ENCODE peak calls at places on chromosome 10, in nine cellular contexts. J, D, H, R, B, Y, V, W and C are unnamed samples.

GRCh38 chr10:90592903-90593302 is 264.9 kb downstream of the HTR7 start:
- DNase-seq in D (peak), Y (peak), B (peak), H (no peak), W (peak), R (peak), J (peak), V (no peak), C (peak)

GRCh38 chr10:3312403-3312802 is 139.8 kb upstream of the PITRM1 start:
- DNase-seq in Y (no peak), B (no peak), V (no peak), D (no peak), J (no peak), W (peak), H (no peak), R (no peak), C (no peak)

GRCh38 chr10:99779335-99779734 is 3.1 kb upstream of the ABCC2 start:
- DNase-seq in R (no peak), D (peak), Y (peak), J (peak), B (peak), W (no peak), V (no peak), H (no peak), C (peak)

GRCh38 chr10:44978213-44978569 is 418 bp downstream of the DEPP1 start:
- DNase-seq in Y (no peak), J (no peak), B (no peak), V (no peak), R (no peak), D (no peak), H (no peak), W (no peak), C (no peak)

GRCh38 chr10:63343476-63343875 is 122.3 kb downstream of the JMJD1C start:
- DNase-seq in H (no peak), R (no peak), W (no peak), Y (no peak), B (no peak), V (no peak), D (no peak), J (no peak), C (peak)

GRCh38 chr10:78712147-78712546 is 356.6 kb upstream of the ZMIZ1 start:
- DNase-seq in H (no peak), J (no peak), B (peak), D (no peak), W (peak), V (no peak), R (no peak), Y (no peak), C (no peak)

GRCh38 chr10:103666109-103666508 is 172.6 kb downstream of the NEURL1 start:
- DNase-seq in W (peak), D (peak), Y (peak), V (no peak), J (peak), B (peak), R (no peak), H (no peak), C (peak)

GRCh38 chr10:70461397-70462348 is 16.9 kb upstream of the PALD1 start:
- DNase-seq in H (no peak), Y (peak), D (peak), V (peak), J (peak), R (peak), B (peak), W (peak), C (peak)

GRCh38 chr10:59709472-59710125 is at the start of gene SLC16A9:
- DNase-seq in R (no peak), J (peak), H (peak), D (peak), W (peak), V (peak), B (peak), Y (peak), C (peak)

GRCh38 chr10:86333813-86334514 is 32.6 kb downstream of the GRID1 start:
- DNase-seq in R (no peak), Y (peak), J (no peak), H (no peak), V (no peak), B (no peak), D (no peak), W (no peak), C (no peak)

GRCh38 chr10:8138471-8138870 is 84.0 kb downstream of the GATA3 start:
- DNase-seq in J (no peak), D (peak), W (no peak), V (no peak), Y (peak), R (no peak), H (no peak), B (no peak), C (peak)

GRCh38 chr10:4843525-4844180 is 17.6 kb downstream of the AKR1E2 start:
- DNase-seq in H (no peak), D (no peak), J (no peak), Y (no peak), W (no peak), R (no peak), V (no peak), B (no peak), C (no peak)

GRCh38 chr10:133257489-133258065 is 19.1 kb downstream of the ADAM8 start:
- DNase-seq in B (peak), V (peak), Y (peak), J (peak), W (peak), H (peak), D (peak), R (no peak), C (peak)

GRCh38 chr10:78205457-78205856 is 171.8 kb downstream of the RPS24 start:
- DNase-seq in J (no peak), H (no peak), D (no peak), Y (no peak), R (no peak), B (no peak), V (no peak), W (no peak), C (no peak)

GRCh38 chr10:28761084-28761875 is 84.0 kb downstream of the BAMBI start:
- DNase-seq in D (peak), W (peak), H (no peak), B (no peak), V (no peak), Y (no peak), J (no peak), R (no peak), C (no peak)

GRCh38 chr10:91043173-91043910 is 122.5 kb upstream of the ANKRD1 start:
- DNase-seq in W (peak), V (no peak), J (peak), Y (peak), B (peak), R (no peak), H (no peak), D (peak), C (peak)

GRCh38 chr10:93875032-93875358 is 18.8 kb upstream of the SLC35G1 start:
- DNase-seq in W (no peak), H (no peak), B (no peak), Y (no peak), D (no peak), V (no peak), J (no peak), R (no peak), C (no peak)

GRCh38 chr10:118042827-118043242 is 3.9 kb downstream of the RAB11FIP2 start:
- DNase-seq in R (no peak), H (no peak), V (no peak), B (no peak), D (peak), W (no peak), J (peak), Y (no peak), C (peak)

GRCh38 chr10:70546585-70546984 is 56.0 kb downstream of the PRF1 start:
- DNase-seq in W (no peak), R (no peak), D (peak), B (no peak), V (no peak), H (no peak), Y (no peak), J (no peak), C (no peak)

GRCh38 chr10:22022257-22023051 is 18.9 kb upstream of the DNAJC1 start:
- DNase-seq in W (no peak), J (peak), Y (no peak), B (no peak), D (peak), H (no peak), R (no peak), V (no peak), C (no peak)

GRCh38 chr10:6891924-6892323 is 311.8 kb upstream of the PRKCQ start:
- DNase-seq in R (no peak), W (no peak), Y (no peak), V (no peak), D (no peak), J (no peak), H (no peak), B (no peak), C (no peak)

GRCh38 chr10:132755166-132755711 is 30.7 kb downstream of the NKX6-2 start:
- DNase-seq in B (no peak), W (no peak), D (no peak), R (no peak), H (no peak), J (no peak), V (no peak), Y (no peak), C (no peak)

GRCh38 chr10:178208-178607 is 43.0 kb downstream of the ZMYND11 start:
- DNase-seq in W (no peak), H (no peak), J (peak), D (peak), V (no peak), Y (peak), R (no peak), B (peak), C (peak)

GRCh38 chr10:128128582-128128981 is 2.4 kb upstream of the MKI67 start:
- DNase-seq in B (no peak), D (no peak), J (no peak), R (no peak), Y (no peak), W (no peak), H (no peak), V (no peak), C (no peak)

GRCh38 chr10:11861811-11862210 is 38.7 kb downstream of the PROSER2 start:
- DNase-seq in W (no peak), J (no peak), H (peak), V (no peak), Y (no peak), D (no peak), B (no peak), R (no peak), C (no peak)

GRCh38 chr10:132714096-132714721 is 71.7 kb downstream of the NKX6-2 start:
- DNase-seq in H (no peak), R (no peak), Y (no peak), B (no peak), D (no peak), J (no peak), W (peak), V (peak), C (no peak)

GRCh38 chr10:53314856-53315255 is 542.3 kb upstream of the MBL2 start:
- DNase-seq in J (peak), R (peak), Y (peak), B (peak), H (no peak), D (peak), W (peak), V (no peak), C (peak)

GRCh38 chr10:88582806-88583583 is at the start of gene RNLS:
- DNase-seq in V (peak), B (peak), R (no peak), W (peak), H (peak), Y (peak), D (peak), J (peak), C (peak)

GRCh38 chr10:119355930-119356329 is 148.6 kb downstream of the GRK5 start:
- DNase-seq in Y (no peak), V (no peak), R (no peak), J (no peak), B (peak), H (no peak), W (peak), D (no peak), C (no peak)

DNA sequence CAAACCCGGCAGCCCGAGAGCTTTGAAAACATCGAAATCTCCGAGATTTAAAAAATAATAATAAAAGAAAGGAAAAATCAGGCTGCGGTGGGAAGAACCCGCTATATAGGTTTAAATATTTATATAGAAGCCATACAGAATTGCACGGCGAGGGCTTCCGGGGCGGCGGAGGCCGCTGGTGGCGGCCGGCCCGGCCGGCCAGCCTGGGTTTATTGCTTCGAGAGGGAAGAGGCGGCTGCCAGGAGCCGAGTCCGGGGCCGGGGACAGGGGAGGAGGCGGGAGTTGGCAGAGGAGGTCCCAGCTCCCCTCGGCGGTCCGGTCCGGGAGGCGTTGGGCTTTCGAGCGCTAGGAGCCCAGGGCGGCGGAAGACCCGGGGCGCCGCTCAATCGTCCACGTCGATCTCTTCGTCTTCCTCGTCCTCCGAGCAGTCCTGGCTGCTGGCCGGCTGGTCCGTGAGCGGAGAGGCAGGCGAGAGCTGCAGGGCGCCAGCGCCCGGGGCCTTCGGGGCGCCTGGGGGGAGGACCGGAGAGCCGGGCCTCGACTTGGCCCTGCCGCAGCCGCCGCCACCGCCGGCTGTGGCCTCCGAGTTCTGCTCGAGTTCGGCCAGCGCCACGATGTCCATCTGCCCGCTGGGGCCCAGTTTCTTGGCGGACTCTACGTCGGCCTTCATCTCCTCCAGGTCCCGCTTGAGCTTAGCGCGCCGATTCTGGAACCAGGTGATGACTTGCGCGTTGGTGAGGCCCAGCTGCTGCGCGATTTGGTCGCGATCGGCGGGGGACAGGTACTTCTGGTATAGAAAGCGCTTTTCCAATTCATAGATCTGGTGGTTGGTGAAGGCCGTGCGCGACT is 2.2 kb downstream of the LBX1 start:
- DNase-seq in J (no peak), Y (no peak), H (no peak), W (peak), V (no peak), B (no peak), D (no peak), R (no peak), C (no peak)
- H3K4me3 ChIP-seq in J (no peak), Y (no peak), H (peak), W (peak), V (peak), B (no peak), D (no peak), R (no peak), C (no peak)

GRCh38 chr10:47269294-47269693 is 30.7 kb upstream of the GDF10 start:
- DNase-seq in D (no peak), B (no peak), H (no peak), J (peak), V (no peak), R (no peak), Y (no peak), W (peak), C (no peak)
- TF ChIP-seq CTCF in D (peak), B (no peak), H (peak), J (no peak), V (no peak), R (peak), Y (no peak), W (peak), C (no peak)

GRCh38 chr10:110007171-110007700 is 548 bp upstream of the ADD3 start:
- DNase-seq in J (no peak), W (no peak), H (no peak), R (no peak), Y (peak), B (peak), V (no peak), D (no peak), C (peak)
- H3K4me3 ChIP-seq in J (peak), W (peak), H (peak), R (peak), Y (peak), B (peak), V (peak), D (peak), C (peak)

DNA sequence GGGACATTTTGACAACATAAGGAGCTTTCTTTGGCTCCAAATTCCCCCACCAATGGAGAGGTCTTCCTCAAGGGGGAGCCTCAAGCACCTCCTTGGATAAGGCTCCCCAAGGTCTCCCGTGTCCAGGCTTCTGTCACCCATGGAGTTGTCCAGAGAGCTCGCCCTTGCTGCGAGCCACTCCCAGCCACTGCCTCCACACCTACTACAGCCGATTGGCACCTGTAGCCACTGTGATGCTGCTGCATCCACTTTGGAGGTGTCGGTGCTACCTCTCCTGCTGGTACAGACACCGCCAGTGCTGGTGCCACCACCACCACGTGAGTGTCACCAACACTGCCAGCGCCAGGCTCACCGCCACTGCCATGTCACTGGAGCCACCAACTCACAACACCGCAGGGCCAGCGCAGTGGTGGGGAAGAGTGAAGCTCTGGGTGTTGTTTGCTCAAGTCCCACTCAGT is 22.1 kb upstream of the ENO4 start:
- DNase-seq in W (peak), J (no peak), D (no peak), V (no peak), R (no peak), Y (no peak), B (no peak), H (no peak), C (no peak)
- TF ChIP-seq CTCF in W (peak), J (no peak), D (no peak), V (no peak), R (no peak), Y (no peak), B (no peak), H (no peak), C (peak)

DNA sequence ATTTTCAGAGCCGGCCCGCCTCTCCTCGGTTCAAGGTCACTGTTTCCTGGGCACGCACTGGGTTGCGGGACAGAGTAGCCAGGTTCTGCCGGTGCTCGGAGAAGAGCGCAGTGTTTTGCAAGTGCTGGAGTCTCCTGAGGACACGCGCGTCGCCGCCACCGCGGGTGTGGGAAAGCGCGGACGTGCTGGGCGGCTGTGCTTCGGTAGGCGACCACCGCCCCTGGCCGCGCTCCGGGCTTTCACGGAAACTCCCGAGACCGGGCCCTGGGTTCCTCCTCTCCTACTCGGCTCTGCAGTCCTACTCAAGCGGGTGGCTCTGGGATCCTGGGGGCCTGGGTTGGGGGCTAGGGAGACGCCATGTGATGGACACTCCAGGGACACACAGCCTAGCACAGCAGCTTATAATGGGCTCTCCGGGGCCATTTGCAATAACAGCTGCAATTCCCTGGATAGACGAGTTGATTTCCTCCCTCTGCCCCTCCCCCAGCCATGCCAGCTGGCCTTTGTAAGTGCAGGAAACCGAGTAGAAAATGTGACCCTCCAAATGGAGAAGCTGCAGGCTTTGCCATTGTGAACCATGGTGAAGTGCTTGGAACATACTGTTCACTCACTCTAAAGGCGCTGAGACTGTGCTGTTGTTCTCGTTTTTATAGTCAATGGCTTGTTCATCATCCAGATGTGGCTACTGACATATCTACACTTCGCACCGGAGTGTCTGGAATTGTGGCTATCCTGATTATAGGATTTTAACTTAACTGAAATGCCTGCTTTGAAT is 2.1 kb downstream of the FRAT1 start:
- DNase-seq in R (no peak), H (peak), D (no peak), W (peak), Y (no peak), B (no peak), V (peak), J (no peak), C (no peak)
- H3K4me3 ChIP-seq in R (peak), H (peak), D (no peak), W (peak), Y (no peak), B (no peak), V (peak), J (peak), C (peak)

DNA sequence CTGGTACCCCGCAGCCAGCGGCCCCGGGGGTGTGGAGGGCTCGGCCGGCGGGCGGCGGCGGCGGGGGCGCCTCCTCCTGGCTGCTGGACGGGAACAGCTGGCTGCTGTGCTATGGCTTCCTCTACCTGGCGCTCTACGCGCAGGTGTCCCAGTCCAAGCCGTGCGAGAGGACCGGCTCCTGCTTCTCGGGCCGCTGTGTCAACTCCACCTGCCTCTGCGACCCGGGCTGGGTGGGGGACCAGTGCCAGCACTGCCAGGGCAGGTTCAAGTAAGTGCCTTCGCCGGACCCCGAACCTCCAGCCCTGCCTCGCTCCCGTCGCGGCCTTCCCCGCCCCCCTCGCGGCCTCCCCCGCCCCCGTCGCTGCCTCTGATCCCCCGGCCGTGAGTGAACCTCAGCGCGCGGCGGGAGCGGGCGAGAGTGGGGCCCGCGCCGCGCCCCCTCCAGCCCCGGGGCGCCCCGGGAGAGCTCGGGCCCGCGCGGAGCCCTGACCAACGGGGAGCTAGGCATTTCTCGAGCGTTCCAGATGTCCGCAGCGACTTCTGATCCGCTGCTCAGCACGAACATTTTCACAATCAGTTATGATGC is 704 bp downstream of the ATRNL1 start:
- DNase-seq in H (peak), D (no peak), B (peak), R (no peak), Y (peak), J (peak), V (peak), W (peak), C (peak)
- TF ChIP-seq CTCF in H (peak), D (no peak), B (peak), R (no peak), Y (no peak), J (no peak), V (no peak), W (peak), C (no peak)

DNA sequence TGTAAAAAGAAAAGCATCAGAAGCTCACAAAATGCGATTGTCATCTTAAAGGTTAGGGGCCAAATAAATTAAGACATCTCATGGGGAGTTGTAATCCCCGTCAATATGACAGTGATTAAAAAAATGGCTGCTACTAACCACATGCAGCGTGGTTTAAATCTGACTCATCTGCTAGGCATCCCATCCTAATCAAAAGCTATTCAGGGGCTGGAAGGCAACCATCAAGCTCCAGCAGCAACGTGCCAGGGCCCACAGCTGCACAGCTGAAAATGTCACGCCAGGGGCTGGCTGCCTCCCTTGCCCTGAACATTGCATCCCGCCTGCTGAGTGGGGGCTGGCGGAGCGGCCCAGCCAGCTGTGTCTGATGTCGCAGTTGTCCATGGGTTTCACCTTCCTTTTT is 66.3 kb upstream of the FRMD4A start:
- DNase-seq in J (peak), R (peak), W (peak), Y (peak), D (peak), H (peak), B (no peak), V (peak), C (peak)
- H3K4me3 ChIP-seq in J (no peak), R (no peak), W (no peak), Y (no peak), D (no peak), H (no peak), B (no peak), V (no peak), C (no peak)